ENCODE peak calls at places on chromosomes 3 and 15, in six cellular contexts. I is BE2C, J is choroid plexus epithelial cell, A is GM12865, U is fibroblast of the aortic adventitia, S is cardiac fibroblast. G is an unnamed sample.

GRCh38 chr15:34348735-34349300 is 5.7 kb downstream of the NUTM1 start:
- DNase-seq in U (no peak), A (no peak), I (no peak), J (no peak), S (no peak), G (no peak)

GRCh38 chr3:8517490-8517889 is 15.9 kb downstream of the LMCD1 start:
- DNase-seq in S (peak; percentile 56), U (no peak), A (no peak), I (no peak), J (no peak), G (no peak)

GRCh38 chr3:17130956-17131355 is 246.2 kb downstream of the PLCL2 start:
- DNase-seq in J (no peak), A (no peak), I (no peak), U (no peak), S (no peak), G (no peak)

GRCh38 chr3:34683851-34684250 is 885.4 kb downstream of the PDCD6IP start:
- DNase-seq in A (peak; percentile 61), S (peak; percentile 71), U (peak; percentile 63), I (peak; percentile 60), J (peak; percentile 70), G (peak; percentile 59)

GRCh38 chr3:139364549-139364948 is 20.7 kb downstream of the MRPS22 start:
- DNase-seq in I (no peak), J (no peak), A (no peak), S (no peak), U (no peak), G (no peak)

GRCh38 chr3:140943781-140944547 is 2.3 kb downstream of the SLC25A36 start:
- DNase-seq in A (no peak), S (no peak), I (no peak), U (no peak), J (no peak), G (no peak)

GRCh38 chr15:47618216-47618615 is 99.1 kb upstream of the SEMA6D start:
- DNase-seq in U (no peak), I (no peak), J (no peak), S (no peak), A (no peak), G (no peak)

GRCh38 chr3:146156060-146156459 is 4.9 kb downstream of the PLOD2 start:
- DNase-seq in J (no peak), S (no peak), A (no peak), I (no peak), U (peak; percentile 62), G (no peak)

GRCh38 chr15:52154896-52155865 is 36.0 kb downstream of the GNB5 start:
- DNase-seq in A (no peak), S (no peak), I (no peak), J (no peak), U (no peak), G (no peak)

GRCh38 chr15:39429898-39430357 is 151.0 kb upstream of the THBS1 start:
- DNase-seq in I (no peak), U (peak; percentile 97), S (peak; percentile 93), A (peak; percentile 72), J (peak; percentile 95), G (peak; percentile 92)

GRCh38 chr3:150035400-150035799 is 64.7 kb upstream of the PFN2 start:
- DNase-seq in J (no peak), I (no peak), U (no peak), A (peak; percentile 11), S (no peak), G (no peak)

GRCh38 chr3:160911399-160911798 is 155.4 kb downstream of the PPM1L start:
- DNase-seq in I (no peak), J (peak; percentile 1), U (no peak), S (no peak), A (no peak), G (no peak)

GRCh38 chr3:160756907-160757623 is 1.0 kb downstream of the PPM1L start:
- DNase-seq in U (no peak), S (no peak), A (no peak), J (no peak), I (peak; percentile 29), G (no peak)

GRCh38 chr15:101499863-101500713 is 10.6 kb upstream of the PCSK6 start:
- DNase-seq in J (no peak), S (no peak), I (no peak), U (no peak), A (peak; percentile 39), G (no peak)

GRCh38 chr3:151770941-151771340 is 37.2 kb downstream of the AADACL2 start:
- DNase-seq in U (peak; percentile 67), J (peak; percentile 72), I (no peak), S (peak; percentile 80), A (no peak), G (peak; percentile 57)

GRCh38 chr15:63896336-63897115 is 62.8 kb upstream of the HERC1 start:
- DNase-seq in I (no peak), A (peak; percentile 97), S (peak; percentile 56), U (peak; percentile 45), J (peak; percentile 92), G (peak; percentile 78)

GRCh38 chr3:177792363-177793030 is 595.2 kb upstream of the TBL1XR1 start:
- DNase-seq in J (peak; percentile 34), U (peak; percentile 38), I (no peak), S (no peak), A (no peak), G (no peak)

GRCh38 chr15:83410532-83410931 is 36.6 kb upstream of the SH3GL3 start:
- DNase-seq in A (no peak), I (no peak), S (no peak), U (no peak), J (no peak), G (no peak)

GRCh38 chr3:148158210-148158609 is 539.5 kb upstream of the AGTR1 start:
- DNase-seq in U (peak; percentile 93), J (peak; percentile 93), I (peak; percentile 64), S (peak; percentile 89), A (no peak), G (peak; percentile 77)

GRCh38 chr15:72866086-72866646 is 82.6 kb upstream of the ADPGK start:
- DNase-seq in A (no peak), S (no peak), U (no peak), I (no peak), J (no peak), G (no peak)

GRCh38 chr3:13419356-13420050 is 619 bp downstream of the NUP210 start:
- DNase-seq in U (no peak), I (peak; percentile 45), S (no peak), A (peak; percentile 63), J (no peak), G (no peak)

GRCh38 chr15:38878946-38879345 is 314.3 kb upstream of the RASGRP1 start:
- DNase-seq in A (no peak), S (no peak), I (peak; percentile 84), U (no peak), J (no peak), G (no peak)

GRCh38 chr15:49521802-49522201 is 98.8 kb downstream of the FGF7 start:
- DNase-seq in I (no peak), U (no peak), J (peak; percentile 65), A (peak; percentile 13), S (peak; percentile 48), G (no peak)
- TF ChIP-seq CTCF in I (peak; percentile 40), U (peak; percentile 16), J (peak; percentile 63), A (peak; percentile 17), S (peak; percentile 53), G (no peak)

DNA sequence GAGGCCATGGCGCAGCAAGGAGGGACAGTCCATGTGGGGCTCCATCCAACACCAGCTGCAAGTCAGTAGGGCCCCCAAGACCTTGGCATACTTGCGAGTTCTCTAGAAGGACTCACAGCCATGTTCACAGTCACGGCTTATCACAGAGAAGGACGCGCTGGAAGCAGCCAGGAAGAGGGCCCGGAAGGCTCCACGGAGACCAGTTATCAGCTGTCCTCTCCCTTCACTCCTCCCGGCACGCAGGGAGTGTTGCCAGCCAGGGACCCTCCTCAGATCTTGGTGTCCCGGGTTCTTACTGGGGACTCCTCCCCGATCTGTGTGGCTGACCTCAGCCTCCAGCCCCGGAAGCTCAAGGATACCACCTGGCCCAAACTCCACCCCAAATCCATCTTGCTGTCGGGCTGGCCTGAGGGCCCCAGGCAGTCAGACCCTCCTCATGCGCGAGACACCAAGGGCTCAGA is 68.0 kb downstream of the SLTM start:
- DNase-seq in A (no peak), I (no peak), S (peak; percentile 24), J (no peak), U (peak; percentile 17), G (no peak)
- H3K4me3 ChIP-seq in A (no peak overlapping the region), I (no peak overlapping the region), S (peak overlapping the region; percentile 26), J (peak overlapping the region; percentile 54), U (peak overlapping the region; percentile 48), G (no peak overlapping the region)

GRCh38 chr15:86139828-86140227 is 60.2 kb downstream of the AGBL1 start:
- DNase-seq in A (peak; percentile 12), I (peak; percentile 36), U (no peak), J (no peak), S (no peak), G (no peak)
- TF ChIP-seq CTCF in A (peak; percentile 42), I (peak; percentile 42), U (peak; percentile 17), J (peak; percentile 8), S (no peak), G (peak; percentile 19)

DNA sequence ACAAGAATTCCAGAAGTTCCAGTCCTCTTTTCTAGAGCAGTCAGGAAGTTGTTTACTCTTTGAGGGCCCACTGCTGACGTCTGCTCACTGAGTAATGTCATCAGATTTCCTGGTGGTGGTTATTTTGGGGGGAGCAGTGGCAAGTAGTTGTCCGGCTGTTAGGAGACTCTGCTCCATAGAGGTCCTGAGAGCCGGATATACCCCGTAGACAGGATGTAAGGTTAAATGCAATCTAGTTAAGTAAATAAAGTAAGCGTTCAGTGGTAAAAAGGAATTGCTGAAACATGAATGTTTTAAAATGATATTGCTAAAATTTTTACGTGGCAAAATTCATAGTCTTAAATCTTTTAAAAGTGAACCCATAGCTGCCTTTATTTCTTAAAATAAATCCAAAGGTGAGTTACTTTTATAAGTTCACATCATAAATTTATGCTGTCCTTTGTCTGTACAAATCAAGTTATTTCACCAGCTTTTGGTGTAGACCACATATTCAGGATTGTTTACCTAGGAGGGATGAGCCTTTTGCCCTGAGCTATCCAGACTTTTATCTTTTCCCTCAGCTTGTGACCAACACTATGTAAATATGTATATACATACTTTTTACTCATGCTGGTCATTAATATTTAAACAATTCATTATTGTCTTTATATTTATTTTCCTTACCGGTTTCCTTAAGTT is 65.8 kb downstream of the PDE8A start:
- DNase-seq in U (peak; percentile 86), I (no peak), A (peak; percentile 37), S (peak; percentile 97), J (peak; percentile 99), G (peak; percentile 97)
- H3K4me3 ChIP-seq in U (no peak overlapping the region), I (no peak overlapping the region), A (no peak overlapping the region), S (peak overlapping the region; percentile 11), J (peak overlapping the region; percentile 3), G (no peak overlapping the region)

DNA sequence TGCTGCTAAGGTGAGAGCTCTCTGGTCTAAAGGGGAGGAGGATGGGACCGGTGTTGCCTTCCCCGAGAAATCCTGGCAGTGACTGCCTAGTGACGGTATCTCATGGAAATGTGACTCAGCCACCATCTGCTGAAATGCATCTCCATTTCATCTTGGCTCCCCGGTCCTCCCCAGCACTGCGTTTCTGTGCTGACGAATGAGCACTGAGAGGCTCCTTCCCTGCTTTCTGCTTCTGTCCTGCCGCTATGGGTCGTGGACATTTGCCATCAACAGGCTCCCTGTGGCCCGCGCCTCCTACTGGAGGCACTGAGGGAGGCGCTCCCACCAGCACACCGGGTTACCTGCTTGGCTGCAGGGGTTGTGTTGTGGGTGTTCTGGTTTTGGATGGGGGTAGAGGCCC is 13.5 kb upstream of the SEC13 start:
- DNase-seq in J (no peak), I (no peak), A (no peak), S (peak; percentile 71), U (peak; percentile 65), G (peak; percentile 20)
- TF ChIP-seq CTCF in J (peak; percentile 40), I (no peak), A (no peak), S (peak; percentile 52), U (peak; percentile 26), G (peak; percentile 25)

GRCh38 chr15:99010743-99011142 is 3.2 kb upstream of the PGPEP1L start:
- DNase-seq in I (no peak), A (no peak), J (no peak), S (no peak), U (no peak), G (no peak)
- H3K4me3 ChIP-seq in I (no peak overlapping the region), A (no peak overlapping the region), J (no peak overlapping the region), S (no peak overlapping the region), U (no peak overlapping the region), G (no peak overlapping the region)